ENCODE peak calls at places on chromosome 10, in eight cellular contexts. One of them, this sample, is unnamed.
A peak's percentile ranks its signal among the peaks of the same experiment; 100 is the strongest.

GRCh38 chr10:18797286-18797685 is 138.1 kb downstream of the ARL5B start:
- DNase-seq in fibroblast of lung: peak; percentile 18
- DNase-seq in ELF-1: no peak
- DNase-seq in NCI-H1048: no peak
- DNase-seq in HFFc6: no peak
- DNase-seq in NCI-H345: no peak
- DNase-seq in iPS DF 19.7: no peak
- DNase-seq in GM13976: no peak
- DNase-seq in this sample: no peak

GRCh38 chr10:86970152-86970886 is 2.0 kb downstream of the ADIRF start:
- DNase-seq in fibroblast of lung: peak; percentile 56
- DNase-seq in ELF-1: peak; percentile 79
- DNase-seq in NCI-H1048: no peak
- DNase-seq in HFFc6: peak; percentile 70
- DNase-seq in NCI-H345: no peak
- DNase-seq in iPS DF 19.7: no peak
- DNase-seq in GM13976: no peak
- DNase-seq in this sample: peak; percentile 75

GRCh38 chr10:67735430-67735829 is 39.4 kb upstream of the CTNNA3 start:
- DNase-seq in fibroblast of lung: no peak
- DNase-seq in ELF-1: no peak
- DNase-seq in NCI-H1048: no peak
- DNase-seq in HFFc6: no peak
- DNase-seq in NCI-H345: no peak
- DNase-seq in iPS DF 19.7: no peak
- DNase-seq in GM13976: no peak
- DNase-seq in this sample: no peak

GRCh38 chr10:84348860-84349259 is 20.5 kb downstream of the CCSER2 start:
- DNase-seq in fibroblast of lung: peak; percentile 81
- DNase-seq in ELF-1: no peak
- DNase-seq in NCI-H1048: no peak
- DNase-seq in HFFc6: peak; percentile 71
- DNase-seq in NCI-H345: no peak
- DNase-seq in iPS DF 19.7: no peak
- DNase-seq in GM13976: no peak
- DNase-seq in this sample: peak; percentile 9

GRCh38 chr10:106508920-106509319 is 655.6 kb downstream of the SORCS1 start:
- DNase-seq in fibroblast of lung: no peak
- DNase-seq in ELF-1: no peak
- DNase-seq in NCI-H1048: no peak
- DNase-seq in HFFc6: no peak
- DNase-seq in NCI-H345: no peak
- DNase-seq in iPS DF 19.7: no peak
- DNase-seq in GM13976: no peak
- DNase-seq in this sample: no peak

GRCh38 chr10:14056545-14057332 is 274.0 kb downstream of the FRMD4A start:
- DNase-seq in fibroblast of lung: peak; percentile 76
- DNase-seq in ELF-1: peak; percentile 44
- DNase-seq in NCI-H1048: no peak
- DNase-seq in HFFc6: peak; percentile 99
- DNase-seq in NCI-H345: no peak
- DNase-seq in iPS DF 19.7: peak; percentile 20
- DNase-seq in GM13976: no peak
- DNase-seq in this sample: no peak

GRCh38 chr10:15571570-15571969 is 148.2 kb downstream of the ITGA8 start:
- DNase-seq in fibroblast of lung: peak; percentile 90
- DNase-seq in ELF-1: no peak
- DNase-seq in NCI-H1048: no peak
- DNase-seq in HFFc6: peak; percentile 28
- DNase-seq in NCI-H345: no peak
- DNase-seq in iPS DF 19.7: no peak
- DNase-seq in GM13976: no peak
- DNase-seq in this sample: no peak

GRCh38 chr10:7389844-7390243 is 21.0 kb downstream of the SFMBT2 start:
- DNase-seq in fibroblast of lung: no peak
- DNase-seq in ELF-1: no peak
- DNase-seq in NCI-H1048: no peak
- DNase-seq in HFFc6: no peak
- DNase-seq in NCI-H345: no peak
- DNase-seq in iPS DF 19.7: no peak
- DNase-seq in GM13976: no peak
- DNase-seq in this sample: no peak

GRCh38 chr10:118953999-118954398 is 75.5 kb upstream of the NANOS1 start:
- DNase-seq in fibroblast of lung: peak; percentile 33
- DNase-seq in ELF-1: no peak
- DNase-seq in NCI-H1048: no peak
- DNase-seq in HFFc6: no peak
- DNase-seq in NCI-H345: no peak
- DNase-seq in iPS DF 19.7: no peak
- DNase-seq in GM13976: peak; percentile 5
- DNase-seq in this sample: no peak

GRCh38 chr10:91378061-91378460 is 32.1 kb upstream of the HECTD2 start:
- DNase-seq in fibroblast of lung: no peak
- DNase-seq in ELF-1: no peak
- DNase-seq in NCI-H1048: peak; percentile 19
- DNase-seq in HFFc6: no peak
- DNase-seq in NCI-H345: no peak
- DNase-seq in iPS DF 19.7: no peak
- DNase-seq in GM13976: no peak
- DNase-seq in this sample: no peak

GRCh38 chr10:117543245-117543998 is 876 bp downstream of the EMX2 start:
- DNase-seq in fibroblast of lung: no peak
- DNase-seq in ELF-1: peak; percentile 66
- DNase-seq in NCI-H1048: no peak
- DNase-seq in HFFc6: no peak
- DNase-seq in NCI-H345: no peak
- DNase-seq in iPS DF 19.7: no peak
- DNase-seq in GM13976: peak; percentile 37
- DNase-seq in this sample: no peak

GRCh38 chr10:483266-483665 is 206.2 kb downstream of the DIP2C start:
- DNase-seq in fibroblast of lung: no peak
- DNase-seq in ELF-1: no peak
- DNase-seq in NCI-H1048: no peak
- DNase-seq in HFFc6: no peak
- DNase-seq in NCI-H345: no peak
- DNase-seq in iPS DF 19.7: no peak
- DNase-seq in GM13976: no peak
- DNase-seq in this sample: no peak

GRCh38 chr10:5599613-5600520 is 66.5 kb downstream of the ASB13 start:
- DNase-seq in fibroblast of lung: no peak
- DNase-seq in ELF-1: peak; percentile 36
- DNase-seq in NCI-H1048: no peak
- DNase-seq in HFFc6: no peak
- DNase-seq in NCI-H345: no peak
- DNase-seq in iPS DF 19.7: no peak
- DNase-seq in GM13976: no peak
- DNase-seq in this sample: no peak

GRCh38 chr10:71614946-71615345 is 104.6 kb downstream of the C10orf105 start:
- DNase-seq in fibroblast of lung: no peak
- DNase-seq in ELF-1: no peak
- DNase-seq in NCI-H1048: no peak
- DNase-seq in HFFc6: no peak
- DNase-seq in NCI-H345: no peak
- DNase-seq in iPS DF 19.7: no peak
- DNase-seq in GM13976: no peak
- DNase-seq in this sample: no peak

GRCh38 chr10:29858352-29859267 is 200.8 kb downstream of the JCAD start:
- DNase-seq in fibroblast of lung: peak; percentile 89
- DNase-seq in ELF-1: peak; percentile 79
- DNase-seq in NCI-H1048: no peak
- DNase-seq in HFFc6: peak; percentile 53
- DNase-seq in NCI-H345: no peak
- DNase-seq in iPS DF 19.7: no peak
- DNase-seq in GM13976: no peak
- DNase-seq in this sample: peak; percentile 71